ENCODE peak calls at places on chromosomes 13 and 19, in four cellular contexts. One of them, this sample, is unnamed.

GRCh38 chr19:57850553-57851017 is 926 bp downstream of the ZNF587 start:
- DNase-seq in NCI-H2171 treated with DMSO at 0.1 percent for 48 hours: no peak
- DNase-seq in glomerular endothelial cell: no peak
- DNase-seq in neuronal stem cell: peak
- DNase-seq in this sample: peak

GRCh38 chr13:76937416-76937815 is 10.9 kb upstream of the ACOD1 start:
- DNase-seq in NCI-H2171 treated with DMSO at 0.1 percent for 48 hours: no peak
- DNase-seq in neuronal stem cell: no peak
- DNase-seq in glomerular endothelial cell: peak
- DNase-seq in this sample: peak

GRCh38 chr19:36668646-36669045 is 2.0 kb upstream of the ZNF461 start:
- DNase-seq in glomerular endothelial cell: no peak
- DNase-seq in NCI-H2171 treated with DMSO at 0.1 percent for 48 hours: no peak
- DNase-seq in neuronal stem cell: no peak
- DNase-seq in this sample: no peak

GRCh38 chr19:50728084-50728737 is 5.0 kb downstream of the CLEC11A start:
- DNase-seq in NCI-H2171 treated with DMSO at 0.1 percent for 48 hours: no peak
- DNase-seq in neuronal stem cell: peak
- DNase-seq in glomerular endothelial cell: no peak
- DNase-seq in this sample: peak

GRCh38 chr13:42001580-42001979 is 40.7 kb upstream of the VWA8 start:
- DNase-seq in neuronal stem cell: no peak
- DNase-seq in glomerular endothelial cell: no peak
- DNase-seq in NCI-H2171 treated with DMSO at 0.1 percent for 48 hours: no peak
- DNase-seq in this sample: no peak

GRCh38 chr13:98389319-98389718 is 187.6 kb downstream of the STK24 start:
- DNase-seq in glomerular endothelial cell: no peak
- DNase-seq in neuronal stem cell: no peak
- DNase-seq in NCI-H2171 treated with DMSO at 0.1 percent for 48 hours: no peak
- DNase-seq in this sample: no peak

GRCh38 chr13:37319041-37319443 is 213.6 kb upstream of the CSNK1A1L start:
- DNase-seq in neuronal stem cell: no peak
- DNase-seq in glomerular endothelial cell: no peak
- DNase-seq in NCI-H2171 treated with DMSO at 0.1 percent for 48 hours: no peak
- DNase-seq in this sample: no peak

GRCh38 chr13:23365652-23366051 is 67.8 kb downstream of the SACS start:
- DNase-seq in glomerular endothelial cell: no peak
- DNase-seq in NCI-H2171 treated with DMSO at 0.1 percent for 48 hours: no peak
- DNase-seq in neuronal stem cell: no peak
- DNase-seq in this sample: no peak

GRCh38 chr13:45833663-45834062 is 17.9 kb downstream of the SIAH3 start:
- DNase-seq in glomerular endothelial cell: no peak
- DNase-seq in neuronal stem cell: no peak
- DNase-seq in NCI-H2171 treated with DMSO at 0.1 percent for 48 hours: no peak
- DNase-seq in this sample: no peak

GRCh38 chr13:113121928-113122420 is 625 bp upstream of the F10 start:
- DNase-seq in neuronal stem cell: no peak
- DNase-seq in glomerular endothelial cell: no peak
- DNase-seq in NCI-H2171 treated with DMSO at 0.1 percent for 48 hours: no peak
- DNase-seq in this sample: no peak

GRCh38 chr13:60152904-60153303 is 10.8 kb downstream of the DIAPH3 start:
- DNase-seq in glomerular endothelial cell: no peak
- DNase-seq in NCI-H2171 treated with DMSO at 0.1 percent for 48 hours: no peak
- DNase-seq in neuronal stem cell: no peak
- DNase-seq in this sample: no peak

GRCh38 chr13:41549491-41549890 is 92.1 kb downstream of the RGCC start:
- DNase-seq in NCI-H2171 treated with DMSO at 0.1 percent for 48 hours: no peak
- DNase-seq in glomerular endothelial cell: no peak
- DNase-seq in neuronal stem cell: no peak
- DNase-seq in this sample: no peak